ENCODE peak calls at places on chromosome 5, in ten cellular contexts. I is A549, K is psoas muscle, E is WTC11, B is AG10803, G is GM12865, N is brain microvascular endothelial cell, F is transverse colon, O is ascending aorta, Y is IMR-90. Z is an unnamed sample.

GRCh38 chr5:36452394-36453100 is 150.8 kb upstream of the RANBP3L start:
- DNase-seq in I (no peak), K (no peak), E (no peak), B (no peak), G (no peak), N (no peak), F (no peak), O (no peak), Y (no peak), Z (no peak)

GRCh38 chr5:154210163-154210562 is 19.6 kb downstream of the GALNT10 start:
- DNase-seq in I (no peak), K (no peak), E (no peak), B (no peak), G (no peak), N (no peak), F (no peak), O (no peak), Y (no peak), Z (no peak)

GRCh38 chr5:113450366-113451328 is 15.9 kb upstream of the TSSK1B start:
- DNase-seq in I (no peak), K (no peak), E (no peak), B (no peak), G (no peak), N (peak; percentile 2), F (no peak), O (no peak), Y (peak; percentile 67), Z (no peak)

GRCh38 chr5:58259685-58260152 is 200.2 kb downstream of the PLK2 start:
- DNase-seq in I (peak; percentile 86), K (no peak), E (no peak), B (peak; percentile 82), G (no peak), N (peak; percentile 90), F (no peak), O (no peak), Y (peak; percentile 98), Z (peak; percentile 86)

GRCh38 chr5:170523129-170523497 is 19.3 kb downstream of the KCNIP1 start:
- DNase-seq in I (no peak), K (no peak), E (no peak), B (no peak), G (no peak), N (no peak), F (no peak), O (no peak), Y (no peak), Z (no peak)

GRCh38 chr5:167903243-167903642 is 388.2 kb upstream of the WWC1 start:
- DNase-seq in I (no peak), K (no peak), E (no peak), B (no peak), G (no peak), N (no peak), F (no peak), O (no peak), Y (no peak), Z (no peak)

GRCh38 chr5:60578295-60578694 is 121.7 kb downstream of the DEPDC1B start:
- DNase-seq in I (no peak), K (no peak), E (no peak), B (no peak), G (no peak), N (no peak), F (no peak), O (no peak), Y (no peak), Z (no peak)

GRCh38 chr5:52777186-52777585 is 10.5 kb upstream of the ITGA1 start:
- DNase-seq in I (no peak), K (no peak), E (no peak), B (no peak), G (no peak), N (no peak), F (no peak), O (no peak), Y (no peak), Z (no peak)

GRCh38 chr5:90947667-90948066 is 389.1 kb downstream of the ADGRV1 start:
- DNase-seq in I (no peak), K (no peak), E (no peak), B (no peak), G (no peak), N (no peak), F (no peak), O (no peak), Y (peak; percentile 12), Z (no peak)

GRCh38 chr5:7664208-7664607 is 186.7 kb downstream of the CFAP90 start:
- DNase-seq in I (no peak), K (no peak), E (no peak), B (no peak), G (peak; percentile 19), N (no peak), F (no peak), O (no peak), Y (no peak), Z (no peak)

GRCh38 chr5:180007582-180007981 is 64.0 kb downstream of the RNF130 start:
- DNase-seq in I (no peak), K (no peak), E (peak; percentile 18), B (no peak), G (no peak), N (no peak), F (no peak), O (no peak), Y (no peak), Z (peak; percentile 89)

DNA sequence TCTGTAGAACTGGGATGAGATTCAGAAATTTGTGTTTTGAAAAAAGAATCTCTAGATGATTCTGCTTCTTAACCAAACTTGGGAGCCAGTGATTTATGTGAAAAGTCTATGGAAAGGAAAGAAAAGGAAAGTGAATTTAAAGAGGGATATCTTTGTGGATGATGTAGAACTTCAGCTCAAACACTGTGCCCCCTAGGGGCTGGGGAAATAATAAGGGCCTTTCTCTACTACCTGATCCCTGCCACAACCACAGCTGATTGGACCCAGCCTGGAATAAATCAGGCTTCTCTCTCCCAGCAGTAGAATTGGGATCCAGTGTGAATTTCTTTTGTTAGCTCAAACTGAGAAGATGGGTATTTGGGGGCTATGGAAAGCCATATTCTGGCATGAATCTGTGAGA is 155.0 kb downstream of the PRELID2 start:
- DNase-seq in I (peak; percentile 11), K (no peak), E (peak; percentile 44), B (no peak), G (no peak), N (no peak), F (no peak), O (no peak), Y (no peak), Z (peak; percentile 75)
- TF ChIP-seq CTCF in I (peak; percentile 30), K (peak; percentile 9), E (peak; percentile 29), B (peak; percentile 20), G (no peak), N (peak; percentile 39), F (no peak), O (no peak), Y (no peak), Z (peak; percentile 77)

DNA sequence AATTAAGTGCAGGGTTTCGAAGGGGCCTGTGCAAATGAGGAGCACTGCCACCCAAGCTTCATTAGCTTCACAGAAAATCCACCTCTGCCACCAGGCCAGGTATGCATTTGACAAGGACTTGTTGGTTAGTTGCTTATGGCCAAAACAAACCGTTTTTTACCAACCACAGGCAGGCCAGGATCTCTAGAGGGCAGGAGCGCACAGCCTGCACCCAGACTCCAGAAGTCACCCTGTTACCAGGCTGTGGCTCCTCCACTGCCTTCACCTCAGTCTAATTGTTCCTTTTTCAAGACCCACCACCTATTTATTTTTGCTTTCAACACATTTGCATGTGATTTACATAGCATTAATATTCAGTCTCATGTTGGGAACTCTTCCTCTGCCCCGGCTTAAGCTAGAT is 78.3 kb upstream of the HSPA9 start:
- DNase-seq in I (no peak), K (no peak), E (no peak), B (no peak), G (peak; percentile 31), N (peak; percentile 32), F (no peak), O (no peak), Y (peak; percentile 35), Z (peak; percentile 67)
- TF ChIP-seq CTCF in I (peak; percentile 31), K (no peak), E (no peak), B (peak; percentile 25), G (no peak), N (peak; percentile 61), F (no peak), O (no peak), Y (peak; percentile 42), Z (peak; percentile 60)

DNA sequence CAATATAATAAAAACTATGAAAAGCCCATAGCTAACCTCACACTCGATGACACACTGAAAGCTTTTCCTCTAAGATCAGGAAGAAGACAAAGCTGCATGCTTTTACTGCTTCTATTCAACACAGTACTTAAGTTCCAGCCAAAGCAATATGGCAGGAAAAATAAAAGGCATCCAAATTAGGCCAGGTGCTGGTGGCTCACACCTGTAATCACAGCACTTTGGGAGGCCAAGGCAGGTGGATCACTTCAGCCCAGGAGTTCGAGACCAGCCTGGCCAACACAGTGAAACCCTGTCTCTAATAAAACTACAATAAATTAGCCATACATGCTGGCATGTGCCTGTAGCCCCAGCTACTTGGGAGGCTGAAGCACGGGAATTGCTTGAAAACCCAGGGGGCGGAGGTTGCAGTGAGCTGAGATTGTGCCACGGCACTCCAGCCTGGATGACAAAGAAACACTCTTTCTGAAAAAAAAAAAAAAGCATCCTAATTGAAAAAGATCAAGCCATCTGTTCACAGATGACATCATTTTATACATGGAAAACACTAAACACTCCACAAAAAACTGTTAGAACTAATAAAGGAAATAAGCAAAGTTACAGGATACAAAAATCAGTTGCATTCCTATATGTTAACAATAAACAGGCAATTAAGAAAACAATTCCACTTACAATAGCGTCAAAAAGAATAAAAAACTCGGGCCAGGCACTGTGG is 17.9 kb downstream of the ZFR start:
- DNase-seq in I (no peak), K (no peak), E (no peak), B (no peak), G (no peak), N (no peak), F (no peak), O (no peak), Y (no peak), Z (no peak)
- TF ChIP-seq CTCF in I (no peak), K (no peak), E (no peak), B (no peak), G (no peak), N (no peak), F (no peak), O (no peak), Y (no peak), Z (no peak)

DNA sequence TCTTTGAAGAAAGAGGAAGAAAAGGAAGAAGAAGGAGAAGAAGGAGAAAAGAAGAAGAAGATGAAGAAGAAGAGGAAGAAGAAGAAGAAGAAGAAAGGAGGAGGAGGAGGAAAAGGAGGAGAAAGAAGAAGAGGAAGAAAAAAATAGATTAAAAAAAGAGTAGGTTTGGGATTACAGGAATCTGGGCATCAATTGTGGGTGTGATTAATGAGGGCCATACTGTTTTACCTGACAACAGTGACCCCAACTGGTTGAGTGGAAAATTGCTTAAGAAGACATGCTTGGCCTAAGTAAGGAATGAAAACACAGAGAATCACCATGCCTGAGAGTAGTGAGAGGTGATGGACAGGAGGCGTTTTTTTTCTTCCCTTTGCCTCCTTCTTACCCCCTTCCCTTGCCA is 114.6 kb downstream of the FAM170A start:
- DNase-seq in I (peak; percentile 6), K (no peak), E (peak; percentile 12), B (peak; percentile 3), G (peak; percentile 71), N (peak; percentile 53), F (no peak), O (no peak), Y (peak; percentile 4), Z (peak; percentile 72)
- TF ChIP-seq CTCF in I (no peak), K (no peak), E (peak; percentile 43), B (no peak), G (peak; percentile 67), N (peak; percentile 58), F (peak; percentile 30), O (no peak), Y (no peak), Z (peak; percentile 89)